ENCODE peak calls at places on chromosome 1, in six cellular contexts. T is ovary, V is H1, X is stomach, A is A549, P is sigmoid colon. E is an unnamed sample.

GRCh38 chr1:181587870-181588438 is 104.6 kb downstream of the CACNA1E start:
- DNase-seq in X (no peak), P (no peak), T (no peak), V (peak; percentile 49), A (no peak), E (no peak)

GRCh38 chr1:70438529-70438928 is 27.5 kb downstream of the CTH start:
- DNase-seq in X (no peak), P (no peak), A (no peak), V (no peak), T (no peak), E (no peak)

GRCh38 chr1:60132985-60133673 is 59.6 kb upstream of the C1orf87 start:
- DNase-seq in P (no peak), A (no peak), T (no peak), V (no peak), X (no peak), E (no peak)

GRCh38 chr1:154940213-154940879 is 3.8 kb upstream of the PMVK start:
- DNase-seq in A (no peak), X (no peak), P (no peak), V (no peak), T (no peak), E (no peak)

GRCh38 chr1:15916417-15916816 is 59.5 kb downstream of the ZBTB17 start:
- DNase-seq in X (no peak), T (no peak), A (no peak), P (no peak), V (no peak), E (no peak)

GRCh38 chr1:150321826-150322166 is 463 bp downstream of the PRPF3 start:
- DNase-seq in V (no peak), P (no peak), A (no peak), T (no peak), X (no peak), E (no peak)

GRCh38 chr1:10646347-10646861 is 150.0 kb downstream of the CASZ1 start:
- DNase-seq in V (no peak), T (no peak), A (peak; percentile 51), P (no peak), X (peak; percentile 80), E (no peak)

GRCh38 chr1:205543351-205544305 is 39.2 kb downstream of the CDK18 start:
- DNase-seq in V (peak; percentile 80), T (peak; percentile 77), A (peak; percentile 63), X (peak; percentile 82), P (peak; percentile 84), E (peak; percentile 35)

GRCh38 chr1:103273106-103273505 is 164.8 kb upstream of the COL11A1 start:
- DNase-seq in A (peak; percentile 7), P (no peak), V (no peak), T (no peak), X (no peak), E (no peak)

GRCh38 chr1:33334081-33334552 is 13.2 kb upstream of the A3GALT2 start:
- DNase-seq in V (no peak), P (peak; percentile 87), T (no peak), A (no peak), X (peak; percentile 51), E (peak; percentile 76)

GRCh38 chr1:15260418-15261154 is 13.6 kb downstream of the FHAD1 start:
- DNase-seq in V (peak; percentile 24), T (no peak), A (no peak), X (no peak), P (no peak), E (no peak)

GRCh38 chr1:62796151-62796680 is 12.3 kb downstream of the ATG4C start:
- DNase-seq in T (no peak), P (no peak), V (no peak), X (no peak), A (no peak), E (no peak)

GRCh38 chr1:241532173-241532553 is at the start of gene KMO:
- DNase-seq in X (no peak), A (no peak), V (no peak), T (no peak), P (no peak), E (no peak)

GRCh38 chr1:209768354-209768774 is 12.5 kb downstream of the TRAF3IP3 start:
- DNase-seq in T (no peak), V (no peak), P (no peak), X (peak; percentile 55), A (no peak), E (no peak)

GRCh38 chr1:44417351-44418021 is 12.4 kb downstream of the RNF220 start:
- DNase-seq in A (no peak), V (peak; percentile 85), X (peak; percentile 33), T (no peak), P (no peak), E (no peak)

GRCh38 chr1:110383311-110383990 is 7.4 kb downstream of the SLC16A4 start:
- DNase-seq in X (no peak), V (no peak), P (no peak), A (peak; percentile 9), T (no peak), E (no peak)

GRCh38 chr1:9901148-9902059 is 8.7 kb downstream of the CTNNBIP1 start:
- DNase-seq in P (no peak), X (peak; percentile 69), T (no peak), A (no peak), V (no peak), E (no peak)

GRCh38 chr1:24929876-24930702 is at the start of gene RUNX3:
- DNase-seq in X (peak; percentile 64), P (peak; percentile 49), V (peak; percentile 83), A (peak; percentile 71), T (no peak), E (no peak)

GRCh38 chr1:109161836-109162606 is 48.1 kb downstream of the ELAPOR1 start:
- DNase-seq in T (no peak), V (no peak), X (no peak), P (peak; percentile 70), A (no peak), E (no peak)

GRCh38 chr1:202270871-202271326 is 70.8 kb downstream of the UBE2T start:
- DNase-seq in T (no peak), X (peak; percentile 7), A (no peak), P (no peak), V (peak; percentile 41), E (no peak)

GRCh38 chr1:74673351-74674111 is at the start of gene ERICH3:
- DNase-seq in X (no peak), P (no peak), V (peak; percentile 62), T (peak; percentile 16), A (no peak), E (no peak)

GRCh38 chr1:172708452-172708851 is 49.5 kb downstream of the FASLG start:
- DNase-seq in T (no peak), X (no peak), P (no peak), A (no peak), V (no peak), E (no peak)

GRCh38 chr1:64967381-64967780 is 1.0 kb upstream of the JAK1 start:
- DNase-seq in P (no peak), A (no peak), T (no peak), V (no peak), X (no peak), E (no peak)

GRCh38 chr1:93774707-93775106 is 93.1 kb upstream of the BCAR3 start:
- DNase-seq in X (no peak), A (no peak), P (no peak), V (no peak), T (no peak), E (no peak)

DNA sequence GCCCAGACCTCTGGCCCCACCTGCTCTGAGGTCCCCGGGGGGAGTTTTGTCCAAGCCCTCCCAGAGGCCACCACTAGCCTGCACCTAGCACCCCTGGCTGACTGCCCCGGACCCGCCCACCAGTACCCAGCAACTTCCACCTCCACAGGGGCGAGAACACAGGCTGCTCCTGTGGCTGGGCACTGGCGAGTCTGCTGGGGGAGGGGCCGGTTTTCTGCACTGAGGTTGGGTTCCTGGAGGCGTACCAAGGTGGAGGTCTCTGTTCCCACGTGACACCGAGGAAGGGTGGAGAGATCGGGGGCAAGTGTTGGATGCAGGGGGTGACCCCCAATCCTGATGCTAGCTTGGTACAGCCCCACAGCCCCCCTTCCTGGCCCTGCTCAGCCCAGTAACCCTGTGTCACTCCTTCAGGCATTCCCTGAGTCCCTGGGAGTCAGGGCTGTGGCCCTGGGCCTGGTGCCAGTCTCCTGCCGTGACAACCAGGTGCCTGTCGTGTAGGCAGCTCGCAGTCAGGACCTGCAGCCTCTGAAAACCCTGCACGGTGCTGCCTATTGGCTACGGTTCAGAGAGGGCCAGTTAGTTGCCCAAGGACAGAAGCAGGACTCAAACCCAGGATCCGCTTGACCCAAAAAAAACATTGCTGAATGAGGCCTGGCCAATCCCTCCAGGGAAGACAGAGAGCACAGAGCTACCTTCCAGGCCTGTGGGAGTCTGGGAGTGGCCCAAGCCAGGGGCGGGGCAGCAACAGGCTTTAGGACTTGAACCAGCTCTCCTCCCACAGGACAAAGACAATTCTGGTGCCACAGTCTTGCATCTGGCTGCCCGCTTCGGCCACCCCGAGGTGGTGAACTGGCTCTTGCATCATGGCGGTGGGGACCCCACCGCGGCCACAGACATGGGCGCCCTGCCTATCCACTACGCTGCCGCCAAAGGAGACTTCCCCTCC is 3.1 kb downstream of the ESPN start:
- DNase-seq in V (no peak), P (no peak), T (no peak), A (no peak), X (peak; percentile 83), E (no peak)
- TF ChIP-seq EP300 in V (no peak), P (no peak), T (no peak), A (no peak), X (no peak), E (no peak)

GRCh38 chr1:204103121-204103741 is 30.3 kb downstream of the SOX13 start:
- DNase-seq in A (no peak), V (no peak), X (no peak), T (no peak), P (no peak), E (no peak)

GRCh38 chr1:204104331-204105222 is 31.7 kb downstream of the SOX13 start:
- DNase-seq in P (no peak), X (peak; percentile 44), V (no peak), A (peak; percentile 53), T (no peak), E (no peak)

GRCh38 chr1:204098683-204099082 is 25.8 kb downstream of the SOX13 start:
- DNase-seq in A (no peak), X (no peak), P (no peak), V (peak; percentile 52), T (no peak), E (no peak)

GRCh38 chr1:204102719-204103118 is 29.8 kb downstream of the SOX13 start:
- DNase-seq in T (no peak), P (no peak), X (no peak), V (no peak), A (no peak), E (no peak)

GRCh38 chr1:204102029-204102611 is 29.2 kb downstream of the SOX13 start:
- DNase-seq in P (no peak), T (no peak), A (no peak), X (no peak), V (peak; percentile 56), E (no peak)
- TF ChIP-seq EP300 in P (no peak), T (no peak), A (no peak), X (no peak), V (no peak), E (no peak)

GRCh38 chr1:5601516-5601915 is 390.7 kb downstream of the NPHP4 start:
- DNase-seq in V (no peak), A (no peak), X (peak; percentile 14), P (no peak), T (no peak), E (no peak)
- TF ChIP-seq EP300 in V (no peak), A (no peak), X (no peak), P (no peak), T (no peak), E (no peak)

DNA sequence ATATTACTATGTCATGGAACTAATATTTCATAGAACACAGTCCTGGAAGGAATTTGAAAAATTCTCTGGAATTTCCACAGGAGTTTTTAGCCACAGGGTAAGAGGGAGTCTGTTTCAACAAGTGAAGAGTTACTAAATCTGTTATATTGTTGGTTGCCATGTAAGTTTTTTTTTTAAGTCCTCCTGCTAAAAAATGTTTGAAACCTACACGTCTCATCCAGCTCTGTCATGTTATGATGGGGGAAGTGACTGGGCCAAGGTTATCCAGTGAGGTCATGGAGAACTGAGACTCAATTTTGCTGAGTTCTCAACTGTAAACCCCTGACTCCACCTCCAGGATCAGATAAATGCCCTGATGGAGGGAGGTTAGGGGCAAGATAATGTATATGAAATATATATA is 60.8 kb upstream of the USP24 start:
- DNase-seq in P (no peak), A (no peak), V (no peak), X (no peak), T (no peak), E (no peak)
- TF ChIP-seq EP300 in P (no peak), A (no peak), V (no peak), X (no peak), T (no peak), E (no peak)

E was measured in tibial nerve.